ENCODE peak calls at places on chromosomes 5 and 9, in six cellular contexts. O, H, L, F, E and D are unnamed samples.

GRCh38 chr5:54066433-54066832 is 243.9 kb downstream of the ARL15 start:
- DNase-seq in E (no peak), O (no peak), L (no peak), F (no peak), H (no peak), D (no peak)

GRCh38 chr5:53607896-53608295 is 47.5 kb downstream of the NDUFS4 start:
- DNase-seq in L (no peak), E (no peak), H (peak; percentile 40), F (no peak), O (no peak), D (no peak)

GRCh38 chr5:73454379-73455036 is 5.9 kb upstream of the FOXD1 start:
- DNase-seq in L (no peak), H (peak; percentile 62), F (peak; percentile 67), E (peak; percentile 44), O (no peak), D (peak; percentile 63)

GRCh38 chr5:150162142-150162513 is 4.5 kb upstream of the CDX1 start:
- DNase-seq in O (no peak), L (no peak), H (no peak), F (no peak), E (no peak), D (peak; percentile 27)

GRCh38 chr5:32057157-32058096 is 116.7 kb downstream of the GOLPH3 start:
- DNase-seq in L (peak; percentile 36), F (no peak), H (no peak), O (no peak), E (no peak), D (no peak)

GRCh38 chr5:63456279-63456678 is 506.0 kb downstream of the HTR1A start:
- DNase-seq in E (no peak), O (no peak), F (no peak), L (no peak), H (no peak), D (no peak)

GRCh38 chr5:81808106-81808505 is 57.2 kb upstream of the SSBP2 start:
- DNase-seq in H (no peak), O (no peak), L (no peak), F (no peak), E (no peak), D (no peak)

GRCh38 chr5:138752951-138753793 is at the start of gene CTNNA1:
- DNase-seq in H (peak; percentile 49), O (no peak), L (peak; percentile 84), E (peak; percentile 94), F (peak; percentile 62), D (peak; percentile 87)

GRCh38 chr5:93924628-93925027 is 183.2 kb upstream of the POU5F2 start:
- DNase-seq in E (no peak), F (no peak), L (no peak), H (peak; percentile 8), O (no peak), D (no peak)

GRCh38 chr9:129752915-129753724 is at the start of gene PTGES:
- DNase-seq in O (no peak), F (no peak), L (peak; percentile 91), E (peak; percentile 81), H (peak; percentile 87), D (peak; percentile 70)

GRCh38 chr9:134607971-134608370 is 33.6 kb upstream of the COL5A1 start:
- DNase-seq in F (no peak), H (peak; percentile 57), L (no peak), O (no peak), E (no peak), D (no peak)

GRCh38 chr9:132128191-132128590 is 33.7 kb upstream of the NTNG2 start:
- DNase-seq in F (no peak), E (no peak), O (no peak), L (no peak), H (no peak), D (no peak)

GRCh38 chr9:137433916-137434431 is 7.2 kb downstream of the ENTPD8 start:
- DNase-seq in E (no peak), F (no peak), O (no peak), H (no peak), L (no peak), D (no peak)

GRCh38 chr5:153569036-153569435 is 78.6 kb downstream of the GRIA1 start:
- DNase-seq in O (no peak), L (no peak), F (no peak), E (no peak), H (peak; percentile 46), D (no peak)

GRCh38 chr9:114655689-114656088 is 1.9 kb downstream of the TEX53 start:
- DNase-seq in H (peak; percentile 76), F (no peak), O (no peak), E (no peak), L (no peak), D (no peak)

GRCh38 chr5:138370537-138370936 is 18.1 kb downstream of the KDM3B start:
- DNase-seq in H (peak; percentile 21), F (no peak), E (no peak), O (no peak), L (no peak), D (no peak)

GRCh38 chr5:109215040-109215439 is 194.7 kb downstream of the PJA2 start:
- DNase-seq in E (no peak), H (no peak), L (no peak), O (no peak), F (peak; percentile 15), D (no peak)

GRCh38 chr5:150129813-150130492 is 25.7 kb downstream of the PDGFRB start:
- DNase-seq in F (peak; percentile 67), E (peak; percentile 88), L (peak; percentile 94), H (peak; percentile 78), O (no peak), D (peak; percentile 84)

GRCh38 chr5:178576591-178577351 is 13.4 kb downstream of the COL23A1 start:
- DNase-seq in E (no peak), H (no peak), L (no peak), O (no peak), F (no peak), D (no peak)

GRCh38 chr9:136050706-136051567 is 44.2 kb downstream of the NACC2 start:
- DNase-seq in H (peak; percentile 16), E (no peak), L (no peak), O (no peak), F (peak; percentile 9), D (peak; percentile 28)

GRCh38 chr5:7941692-7942091 is 72.7 kb downstream of the MTRR start:
- DNase-seq in H (no peak), O (no peak), E (no peak), L (no peak), F (no peak), D (no peak)

GRCh38 chr9:93091056-93091452 is 5.0 kb upstream of the CARD19 start:
- DNase-seq in E (no peak), L (no peak), F (no peak), O (no peak), H (no peak), D (no peak)

GRCh38 chr9:36903541-36904435 is 130.3 kb downstream of the PAX5 start:
- DNase-seq in H (peak; percentile 52), F (peak; percentile 12), O (peak; percentile 48), E (peak; percentile 27), L (no peak), D (no peak)

GRCh38 chr5:174384509-174384947 is 339.0 kb downstream of the NSG2 start:
- DNase-seq in L (no peak), H (peak; percentile 79), F (no peak), E (no peak), O (no peak), D (no peak)

GRCh38 chr5:91332267-91333044 is 50.7 kb downstream of the ARRDC3 start:
- DNase-seq in E (peak; percentile 65), F (peak; percentile 78), L (peak; percentile 64), H (peak; percentile 80), O (no peak), D (no peak)

GRCh38 chr9:124390812-124391658 is 24.2 kb downstream of the PSMB7 start:
- DNase-seq in E (peak; percentile 50), H (peak; percentile 67), O (no peak), F (peak; percentile 70), L (peak; percentile 71), D (no peak)

GRCh38 chr9:2859776-2860379 is 16.0 kb upstream of the PUM3 start:
- DNase-seq in O (no peak), H (peak; percentile 57), E (peak; percentile 33), L (peak; percentile 61), F (peak; percentile 54), D (peak; percentile 48)

GRCh38 chr9:93473411-93473810 is 20.0 kb upstream of the FAM120AOS start:
- DNase-seq in H (peak; percentile 61), F (no peak), E (no peak), O (no peak), L (no peak), D (no peak)

DNA sequence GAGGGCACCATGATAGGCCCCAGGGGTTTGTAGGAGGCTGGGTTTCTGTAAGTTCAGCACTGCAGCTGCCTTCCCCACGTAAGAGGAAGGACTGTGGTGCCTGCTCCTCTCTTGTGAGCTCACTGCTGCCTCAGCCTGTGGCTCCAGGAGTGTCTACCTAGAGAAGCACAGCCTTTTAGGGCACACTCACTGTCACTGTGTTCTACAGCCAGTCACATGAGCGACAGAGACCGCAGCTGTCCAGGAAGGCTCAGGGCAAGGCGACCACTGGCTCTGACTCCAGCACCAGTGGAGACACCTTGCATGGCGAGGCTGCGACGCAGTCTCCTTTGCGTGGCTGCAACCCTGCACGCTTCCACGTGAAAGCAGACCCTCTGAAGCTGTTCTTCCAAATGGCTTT is 72.8 kb downstream of the OTULIN start:
- DNase-seq in O (no peak), L (no peak), E (no peak), F (no peak), H (no peak), D (no peak)
- TF ChIP-seq BHLHE40 in O (no peak), L (no peak), E (no peak), F (no peak), H (no peak), D (no peak)

GRCh38 chr9:30476826-30477225 is 1907.6 kb upstream of the ACO1 start:
- DNase-seq in E (no peak), L (no peak), O (no peak), F (no peak), H (no peak), D (no peak)

DNA sequence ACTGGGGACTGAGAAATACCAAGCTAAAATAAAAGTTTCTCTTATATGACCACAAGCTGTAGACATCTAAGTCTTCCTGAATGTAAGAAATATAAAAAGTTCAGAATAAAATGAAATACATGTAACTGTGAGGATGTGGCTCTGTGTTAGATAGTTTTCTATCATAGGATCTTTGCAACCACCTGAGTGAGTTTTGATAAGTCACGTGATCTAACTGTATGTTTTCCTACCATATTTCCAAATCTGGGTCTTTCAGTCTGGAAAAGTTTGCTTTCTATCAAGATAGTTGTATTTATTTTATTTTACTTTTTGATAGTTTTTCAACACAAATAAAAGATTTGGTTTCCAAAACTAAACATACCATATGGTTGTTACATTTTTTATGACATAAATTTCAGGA is 1905.8 kb upstream of the ACO1 start:
- DNase-seq in O (no peak), F (no peak), L (no peak), E (no peak), H (no peak), D (no peak)
- TF ChIP-seq BHLHE40 in O (no peak), F (no peak), L (no peak), E (no peak), H (no peak), D (no peak)

DNA sequence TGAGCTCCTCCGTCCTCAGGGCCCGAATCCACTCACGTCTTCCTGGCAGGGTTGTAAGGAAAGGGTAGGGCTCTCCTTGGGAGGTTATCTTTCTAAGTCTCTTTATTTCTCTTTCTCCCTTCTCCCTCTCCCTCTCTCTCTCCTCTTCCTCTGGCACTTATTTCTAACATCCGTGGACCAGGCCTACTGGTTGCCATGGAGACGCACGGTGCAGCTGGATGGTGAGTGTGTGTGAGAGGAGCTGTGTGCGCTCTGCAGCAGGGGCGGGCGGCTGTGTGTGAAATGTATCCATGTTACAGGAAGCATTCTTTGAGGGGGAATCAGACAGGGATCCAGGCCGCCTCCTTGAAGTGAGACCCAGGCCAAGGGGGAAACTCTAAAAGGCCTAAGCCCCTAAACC is 32.2 kb downstream of the PCDH1 start:
- DNase-seq in F (no peak), E (no peak), L (no peak), O (no peak), H (peak; percentile 85), D (no peak)
- TF ChIP-seq BHLHE40 in F (no peak), E (no peak), L (no peak), O (no peak), H (no peak), D (no peak)

GRCh38 chr5:146051678-146052077 is 53.7 kb downstream of the PLAC8L1 start:
- DNase-seq in O (no peak), F (no peak), L (no peak), H (peak; percentile 85), E (no peak), D (no peak)
- TF ChIP-seq BHLHE40 in O (no peak), F (no peak), L (no peak), H (no peak), E (no peak), D (no peak)